ENCODE peak calls at places on chromosomes 16 and 17, in four cellular contexts. One of them, this sample, is unnamed.

GRCh38 chr16:24983521-24983920 is 31.6 kb downstream of the ARHGAP17 start:
- DNase-seq in endothelial cell: no peak
- DNase-seq in Calu3: no peak
- DNase-seq in IMR-90: no peak
- DNase-seq in this sample: no peak

GRCh38 chr17:48626470-48627241 is 498 bp upstream of the HOXB9 start:
- DNase-seq in endothelial cell: no peak
- DNase-seq in Calu3: peak
- DNase-seq in IMR-90: peak
- DNase-seq in this sample: no peak

GRCh38 chr16:83253526-83253925 is 554.3 kb upstream of the HSBP1 start:
- DNase-seq in endothelial cell: no peak
- DNase-seq in Calu3: no peak
- DNase-seq in IMR-90: no peak
- DNase-seq in this sample: no peak

GRCh38 chr17:40886090-40886489 is 1.0 kb upstream of the KRT20 start:
- DNase-seq in endothelial cell: no peak
- DNase-seq in Calu3: no peak
- DNase-seq in IMR-90: peak
- DNase-seq in this sample: no peak

GRCh38 chr16:8581923-8582580 is 8.3 kb downstream of the TMEM114 start:
- DNase-seq in endothelial cell: no peak
- DNase-seq in Calu3: no peak
- DNase-seq in IMR-90: no peak
- DNase-seq in this sample: no peak

GRCh38 chr16:31451681-31452351 is 7.5 kb upstream of the ARMC5 start:
- DNase-seq in endothelial cell: peak
- DNase-seq in Calu3: peak
- DNase-seq in IMR-90: peak
- DNase-seq in this sample: peak

GRCh38 chr16:51147776-51148673 is 3.0 kb downstream of the SALL1 start:
- DNase-seq in endothelial cell: no peak
- DNase-seq in Calu3: no peak
- DNase-seq in IMR-90: no peak
- DNase-seq in this sample: no peak

GRCh38 chr17:3768786-3769185 is 32.2 kb downstream of the ITGAE start:
- DNase-seq in endothelial cell: no peak
- DNase-seq in Calu3: no peak
- DNase-seq in IMR-90: no peak
- DNase-seq in this sample: no peak

GRCh38 chr16:9258423-9259051 is 167.1 kb downstream of the HAPSTR1 start:
- DNase-seq in endothelial cell: peak
- DNase-seq in Calu3: peak
- DNase-seq in IMR-90: peak
- DNase-seq in this sample: peak

GRCh38 chr16:14098081-14098480 is 27.0 kb downstream of the MRTFB start:
- DNase-seq in endothelial cell: no peak
- DNase-seq in Calu3: no peak
- DNase-seq in IMR-90: no peak
- DNase-seq in this sample: peak

GRCh38 chr16:85090873-85091521 is 21.3 kb downstream of the CIBAR2 start:
- DNase-seq in endothelial cell: no peak
- DNase-seq in Calu3: no peak
- DNase-seq in IMR-90: no peak
- DNase-seq in this sample: no peak

GRCh38 chr16:30491744-30492308 is 19.3 kb downstream of the ITGAL start:
- DNase-seq in endothelial cell: no peak
- DNase-seq in Calu3: peak
- DNase-seq in IMR-90: peak
- DNase-seq in this sample: peak

GRCh38 chr17:15220785-15221184 is 44.3 kb downstream of the PMP22 start:
- DNase-seq in endothelial cell: no peak
- DNase-seq in Calu3: no peak
- DNase-seq in IMR-90: no peak
- DNase-seq in this sample: peak

GRCh38 chr17:5264930-5265329 is 17.2 kb upstream of the RABEP1 start:
- DNase-seq in endothelial cell: no peak
- DNase-seq in Calu3: no peak
- DNase-seq in IMR-90: no peak
- DNase-seq in this sample: no peak

DNA sequence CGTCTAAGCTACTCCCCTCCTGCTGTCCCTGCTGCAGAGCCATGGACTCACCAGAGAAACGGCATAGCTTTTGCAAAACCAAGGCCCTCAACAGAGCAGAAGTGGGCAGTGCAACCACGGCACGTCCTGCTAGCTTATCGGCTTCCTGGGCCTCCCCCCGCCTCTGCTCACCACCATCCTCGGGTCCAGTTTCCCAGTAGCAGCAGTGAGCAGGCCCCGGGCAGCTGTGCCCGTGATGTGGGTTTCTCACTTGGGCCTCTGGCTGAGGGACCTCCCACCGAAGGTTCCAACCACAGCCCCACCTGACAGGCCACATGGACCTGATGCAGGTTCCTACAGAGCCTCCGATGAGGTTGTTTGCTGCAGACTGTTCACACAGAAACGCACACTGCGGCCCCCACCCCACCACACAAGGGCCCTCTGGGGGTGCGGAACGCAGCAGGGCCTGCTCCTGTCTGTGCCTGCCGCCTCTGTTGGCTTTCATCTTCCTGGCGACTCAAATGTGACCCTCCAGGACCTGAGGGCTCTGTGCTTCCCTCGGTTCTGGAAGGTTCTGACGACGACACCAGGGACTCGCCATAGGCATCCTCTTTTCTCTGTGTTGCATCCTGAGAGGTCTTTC is 24.8 kb downstream of the PDIA2 start:
- DNase-seq in endothelial cell: no peak
- DNase-seq in Calu3: no peak
- DNase-seq in IMR-90: no peak
- DNase-seq in this sample: no peak
- TF ChIP-seq CTCF in endothelial cell: no peak
- TF ChIP-seq CTCF in Calu3: no peak
- TF ChIP-seq CTCF in IMR-90: no peak
- TF ChIP-seq CTCF in this sample: no peak

GRCh38 chr16:11345040-11345862 is at the start of gene RMI2:
- DNase-seq in endothelial cell: peak
- DNase-seq in Calu3: peak
- DNase-seq in IMR-90: peak
- DNase-seq in this sample: peak
- TF ChIP-seq CTCF in endothelial cell: no peak
- TF ChIP-seq CTCF in Calu3: no peak
- TF ChIP-seq CTCF in IMR-90: no peak
- TF ChIP-seq CTCF in this sample: no peak

GRCh38 chr16:81450783-81451491 is 6.3 kb downstream of the CMIP start:
- DNase-seq in endothelial cell: no peak
- DNase-seq in Calu3: no peak
- DNase-seq in IMR-90: no peak
- DNase-seq in this sample: no peak
- TF ChIP-seq CTCF in endothelial cell: no peak
- TF ChIP-seq CTCF in Calu3: no peak
- TF ChIP-seq CTCF in IMR-90: no peak
- TF ChIP-seq CTCF in this sample: peak

GRCh38 chr17:81907219-81908145 is 3.7 kb downstream of the PCYT2 start:
- DNase-seq in endothelial cell: no peak
- DNase-seq in Calu3: no peak
- DNase-seq in IMR-90: no peak
- DNase-seq in this sample: no peak

GRCh38 chr17:81904600-81905423 is 2.8 kb downstream of the NPB start:
- DNase-seq in endothelial cell: no peak
- DNase-seq in Calu3: no peak
- DNase-seq in IMR-90: no peak
- DNase-seq in this sample: no peak

GRCh38 chr17:81905424-81905875 is 3.4 kb downstream of the NPB start:
- DNase-seq in endothelial cell: no peak
- DNase-seq in Calu3: no peak
- DNase-seq in IMR-90: no peak
- DNase-seq in this sample: no peak

GRCh38 chr17:81905993-81906392 is 4.0 kb downstream of the NPB start:
- DNase-seq in endothelial cell: no peak
- DNase-seq in Calu3: no peak
- DNase-seq in IMR-90: no peak
- DNase-seq in this sample: no peak

GRCh38 chr17:81906476-81907218 is 4.6 kb downstream of the PCYT2 start:
- DNase-seq in endothelial cell: no peak
- DNase-seq in Calu3: no peak
- DNase-seq in IMR-90: no peak
- DNase-seq in this sample: no peak
- TF ChIP-seq CTCF in endothelial cell: no peak
- TF ChIP-seq CTCF in Calu3: peak
- TF ChIP-seq CTCF in IMR-90: peak
- TF ChIP-seq CTCF in this sample: no peak

DNA sequence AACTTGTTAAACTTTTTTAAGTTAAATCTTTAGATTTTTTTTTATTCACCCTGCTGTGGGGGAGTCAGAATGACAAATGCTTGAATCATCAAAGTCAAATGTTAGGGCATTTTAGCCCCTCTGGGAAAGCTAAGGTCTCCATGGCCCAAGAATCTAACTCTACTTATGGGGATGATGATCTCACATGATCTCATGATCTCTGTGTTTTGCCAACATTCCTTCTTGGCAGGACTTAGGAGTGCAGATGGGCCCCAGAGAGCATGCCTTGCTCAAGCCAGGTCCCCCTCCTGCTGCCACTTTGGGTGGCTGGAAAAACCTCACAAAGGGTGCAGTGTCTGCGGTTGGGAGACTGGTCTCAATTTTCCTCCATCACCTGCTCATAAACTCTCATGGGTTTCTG is 108.6 kb downstream of the PRKCB start:
- DNase-seq in endothelial cell: no peak
- DNase-seq in Calu3: no peak
- DNase-seq in IMR-90: no peak
- DNase-seq in this sample: no peak
- TF ChIP-seq CTCF in endothelial cell: no peak
- TF ChIP-seq CTCF in Calu3: no peak
- TF ChIP-seq CTCF in IMR-90: no peak
- TF ChIP-seq CTCF in this sample: no peak

GRCh38 chr17:76056882-76057281 is 15.4 kb downstream of the SRP68 start:
- DNase-seq in endothelial cell: no peak
- DNase-seq in Calu3: no peak
- DNase-seq in IMR-90: no peak
- DNase-seq in this sample: no peak
- TF ChIP-seq CTCF in endothelial cell: no peak
- TF ChIP-seq CTCF in Calu3: no peak
- TF ChIP-seq CTCF in IMR-90: no peak
- TF ChIP-seq CTCF in this sample: no peak

GRCh38 chr17:81397314-81398169 is 2.3 kb downstream of the BAHCC1 start:
- DNase-seq in endothelial cell: peak
- DNase-seq in Calu3: no peak
- DNase-seq in IMR-90: peak
- DNase-seq in this sample: no peak
- TF ChIP-seq CTCF in endothelial cell: peak
- TF ChIP-seq CTCF in Calu3: no peak
- TF ChIP-seq CTCF in IMR-90: no peak
- TF ChIP-seq CTCF in this sample: no peak

DNA sequence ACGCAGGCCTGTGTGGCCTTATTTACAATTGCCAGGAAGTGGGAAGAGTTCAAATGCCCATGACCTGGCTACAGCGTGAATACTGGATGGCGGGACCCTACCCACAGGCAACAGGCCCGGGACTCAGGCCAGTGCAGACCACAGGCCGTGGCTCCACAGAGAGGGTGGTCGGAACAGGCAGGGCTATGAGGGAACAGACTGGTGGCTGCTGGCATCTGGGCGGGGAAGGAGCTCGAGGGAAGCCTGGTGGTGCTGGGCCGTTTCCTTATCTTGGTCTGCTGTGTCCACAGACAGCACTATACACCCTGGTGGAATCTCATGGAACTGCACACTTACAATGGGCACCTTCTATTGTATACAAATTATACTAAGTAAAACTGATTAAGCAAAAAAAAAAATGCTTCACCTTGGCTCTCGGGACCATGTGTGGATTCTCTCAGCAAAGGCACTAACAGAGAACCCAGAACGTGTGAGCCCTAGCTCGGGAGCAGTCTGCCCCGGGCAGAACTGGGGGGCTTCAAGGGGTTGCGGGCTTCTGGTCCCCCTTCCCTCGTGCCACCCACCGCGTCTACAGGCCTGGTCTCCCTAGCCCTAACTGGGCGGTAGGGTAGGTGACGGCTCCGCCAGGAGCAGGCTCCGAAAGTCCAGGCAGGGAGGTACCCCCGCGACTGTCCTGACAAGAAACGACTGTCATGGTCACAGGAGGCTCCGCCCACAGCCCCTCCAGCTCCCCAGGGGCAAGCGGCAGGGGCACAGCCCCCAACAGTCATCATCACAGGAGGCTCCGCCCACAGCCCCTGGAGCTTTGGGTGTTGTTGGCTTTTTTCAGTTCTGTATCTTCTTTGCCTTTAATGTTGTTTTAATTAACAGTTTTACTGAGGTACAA is 21.8 kb downstream of the CEP131 start:
- DNase-seq in endothelial cell: peak
- DNase-seq in Calu3: peak
- DNase-seq in IMR-90: peak
- DNase-seq in this sample: peak
- TF ChIP-seq CTCF in endothelial cell: peak
- TF ChIP-seq CTCF in Calu3: no peak
- TF ChIP-seq CTCF in IMR-90: peak
- TF ChIP-seq CTCF in this sample: peak

GRCh38 chr16:72050769-72051464 is 3.4 kb upstream of the HP start:
- DNase-seq in endothelial cell: no peak
- DNase-seq in Calu3: no peak
- DNase-seq in IMR-90: peak
- DNase-seq in this sample: peak
- TF ChIP-seq CTCF in endothelial cell: no peak
- TF ChIP-seq CTCF in Calu3: no peak
- TF ChIP-seq CTCF in IMR-90: no peak
- TF ChIP-seq CTCF in this sample: no peak

DNA sequence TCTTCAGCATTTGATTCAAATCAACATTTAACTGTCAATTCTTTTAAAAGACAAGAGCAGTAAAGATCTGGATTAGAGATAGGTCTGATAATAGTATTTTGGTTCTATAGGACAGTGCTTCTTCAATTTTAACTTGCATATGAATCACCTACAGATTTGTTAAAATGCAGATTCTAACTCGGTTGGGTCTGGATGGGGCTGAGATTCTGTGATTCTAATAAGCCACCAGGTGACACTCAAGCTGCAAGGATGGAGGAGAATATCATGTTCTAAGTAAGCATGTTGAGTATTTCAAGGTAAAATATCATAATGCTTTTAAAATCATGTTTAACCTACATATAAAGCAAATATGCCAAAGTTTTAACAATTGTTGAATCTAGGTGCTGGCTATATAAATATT is 15.8 kb downstream of the TSPOAP1 start:
- DNase-seq in endothelial cell: no peak
- DNase-seq in Calu3: no peak
- DNase-seq in IMR-90: no peak
- DNase-seq in this sample: no peak
- TF ChIP-seq CTCF in endothelial cell: no peak
- TF ChIP-seq CTCF in Calu3: no peak
- TF ChIP-seq CTCF in IMR-90: peak
- TF ChIP-seq CTCF in this sample: no peak

This sample was measured in astrocyte.